ENCODE peak calls at places on chromosome 7, in four cellular contexts. S is mucosa of descending colon, C is PC-9, X is MM.1S. W is an unnamed sample.

GRCh38 chr7:13952921-13953320 is 36.5 kb downstream of the ETV1 start:
- DNase-seq in S (no peak), C (no peak), X (no peak), W (no peak)

GRCh38 chr7:106767073-106767472 is 98.0 kb upstream of the PIK3CG start:
- DNase-seq in S (no peak), C (no peak), X (no peak), W (no peak)

GRCh38 chr7:36945612-36946400 is 221.5 kb upstream of the AOAH start:
- DNase-seq in S (peak; percentile 50), C (no peak), X (peak; percentile 41), W (no peak)

GRCh38 chr7:4683043-4683883 is 1.2 kb downstream of the FOXK1 start:
- DNase-seq in S (peak; percentile 72), C (peak; percentile 30), X (no peak), W (peak; percentile 35)

GRCh38 chr7:83053965-83054364 is 108.7 kb downstream of the PCLO start:
- DNase-seq in S (no peak), C (no peak), X (no peak), W (no peak)

GRCh38 chr7:29879609-29880008 is 73.3 kb downstream of the WIPF3 start:
- DNase-seq in S (no peak), C (no peak), X (no peak), W (no peak)

GRCh38 chr7:25807212-25807611 is 344.8 kb upstream of the NFE2L3 start:
- DNase-seq in S (no peak), C (no peak), X (no peak), W (no peak)

GRCh38 chr7:32115831-32116230 is 45.6 kb upstream of the PDE1C start:
- DNase-seq in S (no peak), C (no peak), X (no peak), W (no peak)

GRCh38 chr7:14197280-14197679 is 207.8 kb upstream of the ETV1 start:
- DNase-seq in S (no peak), C (no peak), X (no peak), W (no peak)

GRCh38 chr7:120460928-120461327 is 188.0 kb downstream of the KCND2 start:
- DNase-seq in S (no peak), C (no peak), X (no peak), W (no peak)

GRCh38 chr7:80481196-80481884 is 30.5 kb downstream of the GNAT3 start:
- DNase-seq in S (no peak), C (peak; percentile 64), X (no peak), W (no peak)

GRCh38 chr7:6430271-6430940 is 17.3 kb downstream of the DAGLB start:
- DNase-seq in S (no peak), C (no peak), X (no peak), W (peak; percentile 10)

GRCh38 chr7:44581426-44581906 is 565 bp downstream of the TMED4 start:
- DNase-seq in S (peak; percentile 66), C (peak; percentile 31), X (peak; percentile 72), W (peak; percentile 50)

GRCh38 chr7:51660516-51660915 is 343.9 kb upstream of the COBL start:
- DNase-seq in S (no peak), C (no peak), X (no peak), W (no peak)

GRCh38 chr7:26584964-26585650 is 279.3 kb downstream of the SKAP2 start:
- DNase-seq in S (no peak), C (no peak), X (no peak), W (no peak)

GRCh38 chr7:80869821-80870751 is 48.8 kb downstream of the SEMA3C start:
- DNase-seq in S (no peak), C (no peak), X (no peak), W (no peak)

GRCh38 chr7:16071246-16071857 is 350.0 kb downstream of the CRPPA start:
- DNase-seq in S (no peak), C (peak; percentile 16), X (peak; percentile 72), W (peak; percentile 21)

GRCh38 chr7:30751257-30751650 is 681 bp upstream of the INMT start:
- DNase-seq in S (no peak), C (no peak), X (no peak), W (no peak)

GRCh38 chr7:83876593-83876992 is 227.7 kb upstream of the SEMA3E start:
- DNase-seq in S (no peak), C (no peak), X (no peak), W (no peak)

GRCh38 chr7:32323687-32324086 is 166.5 kb downstream of the LSM5 start:
- DNase-seq in S (no peak), C (no peak), X (no peak), W (no peak)

GRCh38 chr7:37320840-37321468 is 127.7 kb downstream of the ELMO1 start:
- DNase-seq in S (no peak), C (no peak), X (no peak), W (no peak)

GRCh38 chr7:14551326-14551725 is 351.2 kb downstream of the DGKB start:
- DNase-seq in S (no peak), C (no peak), X (no peak), W (no peak)

GRCh38 chr7:138880881-138881577 is 83.0 kb upstream of the ATP6V0A4 start:
- DNase-seq in S (no peak), C (no peak), X (no peak), W (no peak)

GRCh38 chr7:123122951-123123350 is 76.8 kb downstream of the SLC13A1 start:
- DNase-seq in S (no peak), C (no peak), X (no peak), W (no peak)

GRCh38 chr7:108063520-108063933 is 60.6 kb upstream of the LAMB1 start:
- DNase-seq in S (no peak), C (no peak), X (no peak), W (peak; percentile 28)

GRCh38 chr7:26398436-26399308 is 107.0 kb downstream of the SNX10 start:
- DNase-seq in S (peak; percentile 74), C (peak; percentile 63), X (peak; percentile 86), W (peak; percentile 92)

GRCh38 chr7:23336799-23337283 is 37.7 kb downstream of the MALSU1 start:
- DNase-seq in S (no peak), C (no peak), X (no peak), W (no peak)

GRCh38 chr7:12398186-12398585 is 5.5 kb downstream of the VWDE start:
- DNase-seq in S (no peak), C (no peak), X (no peak), W (no peak)

GRCh38 chr7:12409097-12409711 is 5.5 kb upstream of the VWDE start:
- DNase-seq in S (no peak), C (no peak), X (no peak), W (no peak)

GRCh38 chr7:12402365-12402725 is 1.3 kb downstream of the VWDE start:
- DNase-seq in S (no peak), C (no peak), X (no peak), W (no peak)

GRCh38 chr7:12401538-12402364 is 1.9 kb downstream of the VWDE start:
- DNase-seq in S (no peak), C (no peak), X (no peak), W (no peak)

GRCh38 chr7:12403287-12404181 is at the start of gene VWDE:
- DNase-seq in S (peak; percentile 67), C (peak; percentile 88), X (peak; percentile 68), W (peak; percentile 41)
- TF ChIP-seq CTCF in S (no peak), C (no peak), X (peak; percentile 20), W (no peak)

DNA sequence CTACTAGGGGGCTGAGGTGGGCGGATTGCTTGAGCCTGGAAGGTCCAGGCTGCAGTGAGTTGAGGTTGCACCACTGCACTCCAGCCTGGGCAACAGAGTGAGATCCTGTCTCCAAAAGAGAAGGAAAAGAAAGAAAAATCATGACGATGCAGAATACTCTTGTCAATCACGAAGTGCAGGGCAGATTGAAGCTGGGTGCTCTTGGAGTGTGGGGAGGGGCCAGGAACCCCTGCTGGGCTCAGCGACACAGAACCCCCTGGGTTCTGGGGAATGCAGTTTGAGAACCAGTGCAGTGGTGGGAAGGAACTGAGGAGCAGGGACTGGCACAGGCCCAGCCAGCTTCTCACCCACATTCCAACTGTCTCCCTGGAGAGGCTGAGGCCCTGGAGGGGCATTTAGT is 10.8 kb upstream of the INTS1 start:
- DNase-seq in S (no peak), C (peak; percentile 52), X (no peak), W (no peak)
- TF ChIP-seq CTCF in S (no peak), C (no peak), X (no peak), W (no peak)

GRCh38 chr7:64634406-64635062 is 31.4 kb upstream of the ZNF107 start:
- DNase-seq in S (no peak), C (no peak), X (no peak), W (no peak)

GRCh38 chr7:64633401-64633800 is 32.5 kb upstream of the ZNF107 start:
- DNase-seq in S (no peak), C (no peak), X (no peak), W (no peak)

GRCh38 chr7:64638822-64639221 is 27.1 kb upstream of the ZNF107 start:
- DNase-seq in S (no peak), C (no peak), X (no peak), W (no peak)

GRCh38 chr7:64637521-64638445 is 28.1 kb upstream of the ZNF107 start:
- DNase-seq in S (no peak), C (no peak), X (no peak), W (no peak)

GRCh38 chr7:64636386-64636785 is 29.5 kb upstream of the ZNF107 start:
- DNase-seq in S (no peak), C (no peak), X (no peak), W (no peak)
- TF ChIP-seq CTCF in S (no peak), C (peak; percentile 39), X (peak; percentile 29), W (no peak)

GRCh38 chr7:140696024-140696678 is 357 bp upstream of the NDUFB2 start:
- DNase-seq in S (peak; percentile 97), C (no peak), X (peak; percentile 96), W (peak; percentile 94)

GRCh38 chr7:140698477-140698876 is 2.0 kb downstream of the NDUFB2 start:
- DNase-seq in S (no peak), C (no peak), X (no peak), W (no peak)

GRCh38 chr7:140695381-140695780 is 1.1 kb upstream of the NDUFB2 start:
- DNase-seq in S (no peak), C (no peak), X (no peak), W (no peak)

GRCh38 chr7:140696679-140697446 is at the start of gene NDUFB2:
- DNase-seq in S (peak; percentile 83), C (peak; percentile 91), X (peak; percentile 85), W (peak; percentile 88)

GRCh38 chr7:140697447-140698143 is 1.1 kb downstream of the NDUFB2 start:
- DNase-seq in S (no peak), C (no peak), X (no peak), W (no peak)
- TF ChIP-seq CTCF in S (no peak), C (no peak), X (peak; percentile 1), W (no peak)

DNA sequence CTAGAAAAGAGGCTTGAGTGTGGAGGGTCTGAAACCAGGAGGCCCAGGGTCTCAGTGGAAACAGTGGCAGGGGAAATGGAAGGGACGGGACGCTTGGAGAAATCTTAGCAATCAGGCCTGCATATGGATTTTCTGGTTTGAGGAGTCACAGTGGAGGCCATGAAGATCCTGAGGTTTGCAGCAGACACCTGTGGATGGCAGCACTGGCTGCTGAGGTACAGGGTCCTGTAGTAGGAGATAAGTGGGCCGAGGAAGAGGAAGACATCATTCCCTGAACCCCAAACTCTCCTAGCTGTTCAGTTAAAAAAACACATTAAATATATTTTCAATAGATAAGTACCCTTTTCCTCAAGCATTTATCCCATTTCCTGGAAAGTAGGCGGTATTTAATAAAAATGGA is 208.8 kb upstream of the IGFBP3 start:
- DNase-seq in S (peak; percentile 37), C (no peak), X (no peak), W (no peak)
- TF ChIP-seq CTCF in S (no peak), C (no peak), X (no peak), W (no peak)